ENCODE peak calls at places on chromosome 1, in four cellular contexts. N is activated T-helper 1 cell treated with anti-CD3 and anti-CD28 coated beads, Interleukin-12 subunit alpha, Interleukin-12 subunit beta, Interleukin-2, Interleukin-4 antibody, amounts not matched to agents 30 ng/mL and 10 ng/mL and 1 ng/mL, durations not matched to agents 14 hours and 24 hours and 36 hours; X is stimulated activated CD4-positive, alpha-beta T cell treated with anti-CD3 and anti-CD28 coated beads, Interleukin-4, amount 100 ng/mL, for 48 hours; E is NCI-H187 treated with DMSO at 0.1 percent for 48 hours. M is an unnamed sample.

GRCh38 chr1:205939690-205940330 is 3.4 kb downstream of the SLC26A9 start:
- DNase-seq in E (peak), N (no peak), X (no peak), M (peak)

GRCh38 chr1:47507921-47508894 is 70.4 kb downstream of the FOXD2 start:
- DNase-seq in E (no peak), X (peak), N (no peak), M (no peak)

GRCh38 chr1:4324621-4325020 is 329.8 kb upstream of the AJAP1 start:
- DNase-seq in X (no peak), N (no peak), E (no peak), M (no peak)

GRCh38 chr1:182809414-182809957 is 19.9 kb downstream of the NPL start:
- DNase-seq in N (no peak), E (no peak), X (no peak), M (no peak)

GRCh38 chr1:150165622-150166612 is 16.2 kb downstream of the PLEKHO1 start:
- DNase-seq in X (no peak), N (peak), E (no peak), M (peak)

GRCh38 chr1:41226816-41227215 is 15.3 kb downstream of the SCMH1 start:
- DNase-seq in X (no peak), N (no peak), E (no peak), M (no peak)

GRCh38 chr1:12851779-12852178 is 3.3 kb upstream of the HNRNPCL1 start:
- DNase-seq in E (no peak), X (no peak), N (no peak), M (no peak)

GRCh38 chr1:109615879-109616278 is 3.5 kb downstream of the GNAT2 start:
- DNase-seq in E (no peak), X (no peak), N (no peak), M (no peak)

GRCh38 chr1:9351654-9352271 is 59.1 kb downstream of the SPSB1 start:
- DNase-seq in N (no peak), E (no peak), X (no peak), M (no peak)

M was measured in NCI-H1092.